ENCODE peak calls at places on chromosome 21, in nine cellular contexts. B is GM12891, Z is breast epithelium, R is stomach, L is HCT116, A is upper lobe of left lung, M is sigmoid colon, X is vagina, Y is HepG2. S is an unnamed sample.

GRCh38 chr21:28089599-28090421 is 902.9 kb downstream of the LTN1 start:
- DNase-seq in B (no peak), X (no peak), Z (no peak), M (no peak), A (no peak), L (no peak), Y (no peak), R (no peak), S (no peak)

GRCh38 chr21:45461369-45461750 is 56.4 kb downstream of the COL18A1 start:
- DNase-seq in Y (no peak), L (no peak), R (no peak), M (peak), A (no peak), B (no peak), Z (no peak), X (no peak), S (no peak)

GRCh38 chr21:32329776-32330175 is 31.1 kb downstream of the MRAP start:
- DNase-seq in B (no peak), X (no peak), M (peak), Z (no peak), R (no peak), A (no peak), Y (peak), L (no peak), S (no peak)

GRCh38 chr21:31403596-31404333 is 59.7 kb upstream of the TIAM1 start:
- DNase-seq in Y (no peak), X (no peak), B (no peak), L (no peak), M (no peak), A (no peak), R (no peak), Z (no peak), S (no peak)

GRCh38 chr21:45951676-45952075 is 29.9 kb upstream of the COL6A1 start:
- DNase-seq in Z (no peak), A (no peak), Y (no peak), M (no peak), X (no peak), B (no peak), L (no peak), R (no peak), S (no peak)

GRCh38 chr21:45482899-45483821 is 59.1 kb downstream of the SLC19A1 start:
- DNase-seq in A (peak), B (no peak), L (no peak), M (no peak), X (no peak), R (no peak), Y (no peak), Z (no peak), S (no peak)

GRCh38 chr21:39776589-39776988 is 31.6 kb downstream of the IGSF5 start:
- DNase-seq in M (no peak), Z (no peak), L (no peak), R (no peak), B (no peak), X (no peak), A (no peak), Y (no peak), S (no peak)

GRCh38 chr21:29149771-29150425 is 19.5 kb downstream of the MAP3K7CL start:
- DNase-seq in L (no peak), B (no peak), M (no peak), R (no peak), A (no peak), Z (no peak), Y (no peak), X (no peak), S (no peak)

GRCh38 chr21:16002872-16003466 is 273.2 kb downstream of the USP25 start:
- DNase-seq in M (no peak), A (no peak), L (no peak), Z (no peak), X (no peak), Y (no peak), R (no peak), B (no peak), S (no peak)

GRCh38 chr21:33825898-33826297 is 89.7 kb downstream of the ATP5PO start:
- DNase-seq in A (no peak), X (no peak), M (no peak), R (no peak), L (no peak), B (no peak), Z (no peak), Y (no peak), S (no peak)

GRCh38 chr21:32682696-32683474 is 44.9 kb downstream of the SYNJ1 start:
- DNase-seq in L (no peak), M (no peak), X (no peak), Z (no peak), A (no peak), R (no peak), Y (no peak), B (no peak), S (no peak)

GRCh38 chr21:45405819-45406762 is 1.1 kb downstream of the COL18A1 start:
- DNase-seq in X (no peak), L (no peak), Y (peak), A (no peak), M (peak), R (no peak), Z (no peak), B (no peak), S (no peak)

GRCh38 chr21:25670726-25671125 is 31.7 kb downstream of the JAM2 start:
- DNase-seq in A (no peak), B (no peak), L (no peak), Z (no peak), X (no peak), Y (no peak), M (no peak), R (no peak), S (no peak)

GRCh38 chr21:39373634-39374033 is 24.7 kb upstream of the HMGN1 start:
- DNase-seq in X (no peak), R (no peak), Z (no peak), A (no peak), M (no peak), L (no peak), B (no peak), Y (peak), S (no peak)

GRCh38 chr21:21286170-21286798 is 288.1 kb downstream of the NCAM2 start:
- DNase-seq in L (no peak), X (no peak), Y (no peak), M (no peak), B (no peak), R (no peak), Z (no peak), A (no peak), S (no peak)

GRCh38 chr21:46477765-46478164 is 19.1 kb downstream of the DIP2A start:
- DNase-seq in M (no peak), X (no peak), Z (no peak), L (no peak), Y (no peak), A (no peak), R (no peak), B (no peak), S (no peak)

GRCh38 chr21:15638856-15639549 is 90.8 kb upstream of the USP25 start:
- DNase-seq in Z (peak), L (no peak), X (no peak), M (no peak), R (peak), A (peak), Y (peak), B (no peak), S (no peak)

GRCh38 chr21:27674037-27674436 is 707.1 kb upstream of the ADAMTS5 start:
- DNase-seq in Y (no peak), Z (no peak), B (no peak), M (no peak), R (no peak), X (no peak), L (no peak), A (no peak), S (no peak)

GRCh38 chr21:29849735-29850176 is 90.0 kb downstream of the GRIK1 start:
- DNase-seq in B (peak), R (peak), L (no peak), Y (peak), X (no peak), A (peak), M (no peak), Z (no peak), S (peak)

GRCh38 chr21:34336756-34337391 is 26.9 kb upstream of the KCNE2 start:
- DNase-seq in M (no peak), B (no peak), L (no peak), Z (no peak), A (no peak), X (no peak), R (peak), Y (no peak), S (no peak)

GRCh38 chr21:26385721-26386120 is 187.4 kb downstream of the CYYR1 start:
- DNase-seq in Z (no peak), M (no peak), L (no peak), Y (no peak), A (no peak), X (no peak), R (no peak), B (no peak), S (no peak)

GRCh38 chr21:43302356-43302700 is 124.6 kb downstream of the SIK1 start:
- DNase-seq in A (no peak), Z (no peak), X (no peak), L (no peak), B (no peak), R (no peak), Y (no peak), M (no peak), S (no peak)

GRCh38 chr21:31267644-31268043 is 76.4 kb downstream of the TIAM1 start:
- DNase-seq in X (no peak), M (no peak), Z (no peak), A (no peak), B (no peak), R (no peak), L (no peak), Y (no peak), S (no peak)

GRCh38 chr21:46062471-46063211 is 35.3 kb upstream of the COL6A2 start:
- DNase-seq in B (no peak), Y (no peak), X (peak), M (peak), Z (no peak), R (no peak), L (no peak), A (no peak), S (no peak)

GRCh38 chr21:16707274-16707673 is 805.6 kb upstream of the CXADR start:
- DNase-seq in R (no peak), X (no peak), Y (no peak), M (no peak), L (no peak), Z (no peak), B (no peak), A (no peak), S (no peak)

GRCh38 chr21:31543191-31543590 is 116.3 kb upstream of the SOD1 start:
- DNase-seq in Z (no peak), R (no peak), Y (no peak), L (no peak), M (no peak), X (no peak), B (no peak), A (no peak), S (no peak)

GRCh38 chr21:18524097-18524496 is 120.5 kb upstream of the TMPRSS15 start:
- DNase-seq in X (no peak), Y (no peak), M (no peak), B (no peak), A (no peak), R (no peak), L (no peak), Z (no peak), S (no peak)

GRCh38 chr21:40471103-40471502 is 375.9 kb downstream of the DSCAM start:
- DNase-seq in Z (no peak), X (no peak), L (no peak), R (no peak), M (no peak), B (no peak), Y (no peak), A (no peak), S (no peak)

GRCh38 chr21:32253215-32253641 is 25.6 kb downstream of the MIS18A start:
- DNase-seq in L (no peak), B (no peak), Y (no peak), A (no peak), M (peak), Z (no peak), X (no peak), R (no peak), S (no peak)

GRCh38 chr21:45987121-45987711 is 5.6 kb downstream of the COL6A1 start:
- DNase-seq in L (no peak), X (no peak), M (peak), Z (no peak), R (no peak), A (no peak), B (no peak), Y (no peak), S (no peak)

GRCh38 chr21:27633631-27634030 is 666.7 kb upstream of the ADAMTS5 start:
- DNase-seq in L (no peak), A (no peak), M (no peak), Z (no peak), B (no peak), Y (no peak), R (no peak), X (no peak), S (no peak)

GRCh38 chr21:45838636-45839035 is 142.9 kb upstream of the COL6A1 start:
- DNase-seq in Z (no peak), A (no peak), L (no peak), B (no peak), Y (no peak), X (no peak), M (no peak), R (no peak), S (no peak)

GRCh38 chr21:32520885-32521735 is 64.2 kb downstream of the TCP10L start:
- DNase-seq in L (no peak), X (peak), Z (peak), A (peak), R (peak), Y (no peak), M (peak), B (no peak), S (no peak)

GRCh38 chr21:32828908-32829307 is 57.4 kb upstream of the PAXBP1 start:
- DNase-seq in X (no peak), Z (no peak), A (no peak), R (no peak), Y (no peak), B (no peak), L (no peak), M (no peak), S (no peak)

GRCh38 chr21:34953950-34954349 is 95.2 kb downstream of the RUNX1 start:
- DNase-seq in M (no peak), B (no peak), L (no peak), Z (no peak), R (no peak), A (no peak), Y (no peak), X (no peak), S (no peak)

GRCh38 chr21:14755086-14755485 is 209.0 kb upstream of the SAMSN1 start:
- DNase-seq in Z (no peak), L (no peak), A (no peak), M (no peak), X (no peak), B (no peak), R (no peak), Y (no peak), S (no peak)

GRCh38 chr21:26473471-26473870 is 99.6 kb downstream of the CYYR1 start:
- DNase-seq in Z (no peak), A (no peak), L (no peak), Y (no peak), R (no peak), B (no peak), M (no peak), X (no peak), S (no peak)

GRCh38 chr21:45972353-45972715 is 9.2 kb upstream of the COL6A1 start:
- DNase-seq in X (no peak), L (no peak), B (no peak), M (peak), A (no peak), Z (peak), R (no peak), Y (no peak), S (peak)

GRCh38 chr21:32538147-32538792 is 47.1 kb downstream of the TCP10L start:
- DNase-seq in X (no peak), A (no peak), R (no peak), M (no peak), Y (no peak), Z (no peak), L (no peak), B (no peak), S (no peak)

GRCh38 chr21:28239345-28239744 is 753.3 kb downstream of the LTN1 start:
- DNase-seq in Z (peak), R (no peak), Y (no peak), M (no peak), A (no peak), B (no peak), L (no peak), X (no peak), S (no peak)

DNA sequence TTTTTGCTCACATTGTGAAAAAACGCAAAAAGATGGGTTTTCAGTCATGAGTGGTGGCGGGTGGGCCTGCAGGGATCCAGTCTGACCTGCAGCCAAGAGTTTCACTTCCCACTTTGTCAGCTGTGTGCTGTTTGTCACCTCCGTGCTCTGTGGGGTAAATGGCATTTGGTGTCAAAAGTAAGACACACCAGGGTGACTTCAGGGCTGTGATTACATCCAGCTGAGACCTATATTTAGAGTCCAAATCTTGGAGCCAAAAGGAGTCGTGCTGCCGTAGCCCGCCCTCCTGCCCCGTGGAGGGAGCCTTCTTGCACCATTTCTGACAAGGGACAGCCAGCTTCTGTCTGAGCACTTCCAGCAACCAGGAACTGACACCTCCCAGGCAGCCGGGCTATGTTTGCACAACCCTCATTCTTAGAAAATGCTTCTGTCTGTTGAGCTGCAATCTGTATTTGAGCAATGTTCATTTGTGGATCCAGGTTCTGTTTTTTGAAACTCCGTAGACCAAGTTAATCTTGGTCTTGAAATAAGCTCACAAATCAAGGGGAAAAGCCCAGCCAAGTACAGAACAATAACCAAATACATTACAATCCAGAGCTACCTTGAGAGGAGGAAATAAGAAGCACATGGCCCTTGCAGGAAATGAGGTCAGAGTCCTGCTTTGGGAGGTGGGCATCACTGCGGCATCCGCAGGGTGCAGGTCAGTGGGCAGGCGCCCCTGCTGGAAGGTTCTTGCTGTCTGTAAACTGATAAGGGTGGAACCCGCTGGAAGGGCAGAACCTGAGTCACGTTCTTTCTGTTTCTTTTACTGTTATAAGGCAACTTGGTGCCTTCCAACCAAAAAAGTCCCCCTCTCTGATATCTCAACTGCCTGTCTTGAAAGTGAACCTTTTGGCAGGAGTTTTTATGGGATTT is 14.4 kb downstream of the ABCG1 start:
- DNase-seq in Y (peak), B (peak), A (peak), M (peak), Z (no peak), L (no peak), R (peak), X (peak), S (peak)
- TF ChIP-seq POLR2A in Y (no peak), B (no peak), A (no peak), M (no peak), Z (no peak), L (no peak), R (no peak), X (no peak), S (no peak)

GRCh38 chr21:35963920-35964451 is 96.3 kb downstream of the SETD4 start:
- DNase-seq in Z (no peak), M (no peak), R (no peak), A (no peak), X (no peak), B (no peak), L (no peak), Y (no peak), S (no peak)
- TF ChIP-seq POLR2AphosphoS5 in Z (no peak), M (no peak), R (no peak), A (no peak), X (no peak), B (no peak), L (no peak), Y (no peak), S (no peak)

GRCh38 chr21:37552496-37553399 is 186.2 kb downstream of the DYRK1A start:
- DNase-seq in Z (no peak), M (peak), L (no peak), R (no peak), A (no peak), B (no peak), X (peak), Y (no peak), S (no peak)
- TF ChIP-seq POLR2A in Z (no peak), M (no peak), L (no peak), R (no peak), A (no peak), B (no peak), X (no peak), Y (no peak), S (no peak)

GRCh38 chr21:24514081-24514733 is 1093.1 kb downstream of the MRPL39 start:
- DNase-seq in Y (no peak), R (no peak), Z (no peak), L (no peak), X (no peak), B (no peak), A (no peak), M (no peak), S (no peak)

GRCh38 chr21:24509131-24509530 is 1098.2 kb downstream of the MRPL39 start:
- DNase-seq in X (no peak), M (no peak), R (no peak), Z (no peak), B (no peak), L (no peak), Y (no peak), A (no peak), S (no peak)
- TF ChIP-seq POLR2AphosphoS5 in X (no peak), M (no peak), R (no peak), Z (no peak), B (no peak), L (no peak), Y (no peak), A (no peak), S (no peak)

GRCh38 chr21:44395260-44395659 is 41.8 kb downstream of the TRPM2 start:
- DNase-seq in A (no peak), Y (no peak), L (no peak), R (no peak), M (no peak), B (no peak), Z (no peak), X (no peak), S (no peak)
- TF ChIP-seq POLR2A in A (no peak), Y (no peak), L (no peak), R (no peak), M (no peak), B (no peak), Z (no peak), X (no peak), S (no peak)

S was measured in GM12892.